ENCODE peak calls at places on chromosomes 2 and 18, in ten cellular contexts. N is IMR-90, Q is upper lobe of right lung, R is foreskin fibroblast, M is endothelial cell, D is GM10248, U is Peyer's patch, V is HFF-Myc, C is psoas muscle, Z is cardiac fibroblast. O is an unnamed sample.

GRCh38 chr18:58132595-58133191 is 88.7 kb downstream of the NEDD4L start:
- DNase-seq in N (peak; percentile 20), Q (no peak), R (no peak), M (no peak), D (no peak), U (no peak), V (no peak), C (no peak), Z (no peak), O (no peak)

GRCh38 chr18:22637787-22638186 is 220.1 kb upstream of the CTAGE1 start:
- DNase-seq in N (peak; percentile 89), Q (no peak), R (peak; percentile 47), M (no peak), D (no peak), U (no peak), V (peak; percentile 35), C (no peak), Z (peak; percentile 80), O (no peak)

GRCh38 chr18:48827321-48828200 is 123.2 kb downstream of the SMAD7 start:
- DNase-seq in N (peak; percentile 73), Q (peak; percentile 50), R (peak; percentile 41), M (no peak), D (no peak), U (peak; percentile 6), V (peak; percentile 73), C (no peak), Z (peak; percentile 74), O (no peak)

GRCh38 chr2:201233192-201234166 is 26.9 kb upstream of the CASP8 start:
- DNase-seq in N (no peak), Q (peak; percentile 92), R (no peak), M (no peak), D (peak; percentile 83), U (peak; percentile 90), V (no peak), C (peak; percentile 42), Z (peak; percentile 39), O (peak; percentile 80)

GRCh38 chr2:240999001-240999791 is 778 bp downstream of the SNED1 start:
- DNase-seq in N (no peak), Q (peak; percentile 73), R (no peak), M (peak; percentile 25), D (no peak), U (peak; percentile 13), V (no peak), C (peak; percentile 60), Z (no peak), O (no peak)

GRCh38 chr2:185825557-185825956 is 87.0 kb downstream of the FSIP2 start:
- DNase-seq in N (no peak), Q (no peak), R (no peak), M (no peak), D (no peak), U (no peak), V (no peak), C (no peak), Z (no peak), O (no peak)

GRCh38 chr18:77344777-77345507 is 95.3 kb downstream of the GALR1 start:
- DNase-seq in N (no peak), Q (no peak), R (no peak), M (no peak), D (no peak), U (no peak), V (no peak), C (no peak), Z (no peak), O (no peak)

GRCh38 chr2:205908491-205909193 is 177.3 kb downstream of the INO80D start:
- DNase-seq in N (peak; percentile 17), Q (no peak), R (no peak), M (no peak), D (no peak), U (no peak), V (no peak), C (no peak), Z (no peak), O (no peak)

GRCh38 chr2:240795916-240796510 is 24.0 kb downstream of the KIF1A start:
- DNase-seq in N (no peak), Q (peak; percentile 52), R (no peak), M (no peak), D (no peak), U (no peak), V (no peak), C (no peak), Z (no peak), O (no peak)

GRCh38 chr2:85819811-85820510 is 66.2 kb downstream of the ATOH8 start:
- DNase-seq in N (no peak), Q (no peak), R (no peak), M (no peak), D (no peak), U (no peak), V (no peak), C (no peak), Z (no peak), O (no peak)

GRCh38 chr2:160241251-160242137 is 41.4 kb upstream of the ITGB6 start:
- DNase-seq in N (peak; percentile 81), Q (peak; percentile 69), R (peak; percentile 81), M (no peak), D (no peak), U (no peak), V (peak; percentile 79), C (peak; percentile 45), Z (peak; percentile 76), O (no peak)
- TF ChIP-seq CTCF in N (no peak), Q (no peak), R (no peak), M (no peak), D (no peak), U (no peak), V (no peak), C (no peak), Z (no peak), O (no peak)

DNA sequence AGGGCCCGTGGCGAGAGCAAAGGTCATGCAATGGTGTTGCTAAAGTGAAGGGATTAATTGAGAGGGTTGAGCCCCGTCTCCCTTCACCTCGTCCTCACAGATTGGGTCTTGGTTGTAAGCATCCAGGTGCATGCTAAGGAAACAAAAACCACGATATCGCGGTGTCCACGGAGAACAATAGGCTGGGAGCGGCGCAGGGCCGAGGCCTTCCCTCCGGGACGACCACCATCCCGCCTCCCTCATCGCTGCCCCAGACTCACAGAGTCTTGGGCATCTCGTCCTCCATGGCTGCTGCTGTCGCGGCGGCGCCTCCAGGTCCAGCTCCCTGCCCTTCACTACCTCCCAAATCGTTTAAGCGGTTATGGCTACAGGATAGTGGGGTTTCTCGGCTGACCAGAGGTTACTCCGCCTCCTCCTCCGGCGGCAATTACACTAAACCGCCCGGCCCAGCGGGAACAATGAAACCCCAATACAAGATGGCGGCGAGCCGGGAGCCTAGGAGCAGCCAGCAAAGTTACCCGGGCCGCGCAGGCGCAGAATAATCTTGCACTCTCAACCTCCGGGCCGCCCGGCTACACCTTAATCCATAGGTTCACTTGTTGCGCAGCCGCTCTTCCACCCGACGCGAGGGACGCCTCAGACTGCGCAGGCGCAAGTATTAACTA is at the start of gene TIA1:
- DNase-seq in N (peak; percentile 97), Q (peak; percentile 99), R (peak; percentile 95), M (peak; percentile 98), D (peak; percentile 97), U (peak; percentile 97), V (peak; percentile 95), C (peak; percentile 99), Z (peak; percentile 99), O (peak; percentile 95)
- TF ChIP-seq CTCF in N (no peak), Q (no peak), R (no peak), M (no peak), D (no peak), U (no peak), V (no peak), C (no peak), Z (no peak), O (no peak)

GRCh38 chr2:35973132-35973736 is 382.3 kb upstream of the CRIM1 start:
- DNase-seq in N (peak; percentile 42), Q (no peak), R (peak; percentile 1), M (peak; percentile 23), D (no peak), U (no peak), V (no peak), C (no peak), Z (peak; percentile 29), O (no peak)
- TF ChIP-seq CTCF in N (peak; percentile 60), Q (peak; percentile 49), R (peak; percentile 61), M (peak; percentile 69), D (peak; percentile 66), U (peak; percentile 25), V (peak; percentile 42), C (peak; percentile 34), Z (peak; percentile 60), O (peak; percentile 47)

GRCh38 chr18:47595816-47596501 is 334.5 kb downstream of the SMAD2 start:
- DNase-seq in N (no peak), Q (no peak), R (no peak), M (peak; percentile 37), D (peak; percentile 65), U (peak; percentile 24), V (no peak), C (no peak), Z (no peak), O (peak; percentile 72)
- TF ChIP-seq CTCF in N (peak; percentile 29), Q (peak; percentile 37), R (no peak), M (peak; percentile 72), D (peak; percentile 70), U (no peak), V (peak; percentile 17), C (no peak), Z (no peak), O (peak; percentile 58)

DNA sequence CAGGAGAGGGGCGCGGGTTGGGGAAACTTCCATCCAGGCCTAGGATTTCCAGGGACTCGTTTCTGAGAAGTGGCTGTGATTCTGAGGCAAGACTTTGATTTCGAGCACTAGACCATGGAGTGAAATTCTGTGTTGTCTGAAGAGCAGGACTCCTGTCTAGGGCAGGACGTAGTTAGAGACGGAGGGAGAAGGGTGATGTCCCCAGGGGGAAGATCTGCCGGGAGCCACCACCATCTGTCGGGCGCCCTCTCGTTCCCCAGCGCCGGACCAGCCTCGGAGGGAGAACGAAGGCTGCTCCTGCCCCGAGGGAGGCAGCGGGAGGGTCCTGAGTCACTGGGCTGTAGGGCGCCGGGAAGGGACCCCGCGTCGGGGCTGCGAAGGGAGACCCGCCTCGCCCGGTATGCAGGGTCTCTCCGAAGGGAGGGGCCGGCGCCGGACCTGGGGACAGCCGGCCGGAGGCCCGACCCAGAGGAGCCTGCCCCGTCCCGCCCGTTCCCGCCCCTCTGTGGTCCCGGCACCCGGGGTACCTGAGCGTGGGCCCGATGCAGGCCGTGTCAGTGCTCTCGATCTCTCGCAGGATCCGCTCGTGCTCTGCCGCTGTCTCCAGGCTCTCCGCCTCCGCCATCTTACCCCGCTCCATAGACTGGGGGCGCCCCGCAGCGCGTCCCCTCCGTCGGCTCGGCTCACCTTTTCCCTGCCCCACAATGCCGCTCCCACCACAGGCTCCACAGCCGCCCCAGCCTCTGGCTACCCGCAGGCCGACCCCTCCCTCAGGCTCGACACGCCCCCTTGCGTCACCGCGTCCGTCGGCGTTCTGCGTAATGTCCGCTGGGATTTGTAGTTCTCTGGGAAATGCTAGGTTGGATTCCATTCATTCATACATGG is at the start of gene EXOC6B:
- DNase-seq in N (peak; percentile 85), Q (peak; percentile 97), R (peak; percentile 83), M (peak; percentile 97), D (peak; percentile 87), U (peak; percentile 84), V (peak; percentile 56), C (peak; percentile 92), Z (peak; percentile 92), O (peak; percentile 89)
- TF ChIP-seq CTCF in N (no peak), Q (peak; percentile 19), R (no peak), M (peak; percentile 6), D (no peak), U (no peak), V (no peak), C (no peak), Z (no peak), O (no peak)

O was measured in GM13976.